ENCODE peak calls at places on chromosomes 5 and 9, in ten cellular contexts. K is H1; U is sciatic nerve; Z is body of pancreas; D is activated T-cell treated with anti-CD3 and anti-CD28 coated beads, Interleukin-2, amount 50 U/mL, for 4 hours; R is activated gamma-delta T cell treated with anti-CD3 and anti-CD28 coated beads, Interleukin-2, amount 50 U/mL, for 16 hours; M is right lobe of liver; I is SW480; T is amniotic stem cell; J is tibial artery. G is an unnamed sample.

GRCh38 chr5:318931-319601 is 2.4 kb upstream of the AHRR start:
- DNase-seq in J (no peak), I (peak; percentile 56), D (no peak), R (no peak), M (peak; percentile 62), Z (no peak), U (no peak), T (no peak), K (no peak), G (no peak)

GRCh38 chr5:60724126-60724525 is 24.2 kb upstream of the DEPDC1B start:
- DNase-seq in I (no peak), J (no peak), T (no peak), Z (no peak), R (no peak), M (no peak), U (no peak), K (no peak), D (no peak), G (no peak)

GRCh38 chr5:169980418-169981053 is at the start of gene INSYN2B:
- DNase-seq in R (no peak), K (peak; percentile 77), T (peak; percentile 79), I (peak; percentile 82), U (peak; percentile 71), Z (peak; percentile 52), D (no peak), J (peak; percentile 66), M (peak; percentile 41), G (peak; percentile 23)

GRCh38 chr5:102625940-102626339 is 127.1 kb upstream of the SLCO6A1 start:
- DNase-seq in Z (no peak), R (no peak), K (no peak), T (no peak), M (no peak), J (no peak), I (no peak), U (no peak), D (no peak), G (no peak)

GRCh38 chr5:73693573-73694061 is 67.6 kb downstream of the ARHGEF28 start:
- DNase-seq in J (no peak), U (no peak), Z (peak; percentile 54), I (peak; percentile 13), R (no peak), T (no peak), K (peak; percentile 7), M (no peak), D (no peak), G (peak; percentile 2)

GRCh38 chr9:115921301-115921700 is 232.3 kb upstream of the PAPPA start:
- DNase-seq in R (no peak), D (no peak), T (no peak), M (no peak), K (no peak), I (no peak), U (no peak), Z (no peak), J (no peak), G (no peak)

GRCh38 chr9:138022121-138022741 is 144.6 kb downstream of the CACNA1B start:
- DNase-seq in M (no peak), K (peak; percentile 70), D (no peak), Z (peak; percentile 48), U (no peak), J (no peak), R (no peak), I (peak; percentile 16), T (no peak), G (no peak)

GRCh38 chr9:97889941-97890557 is 32.3 kb downstream of the TRMO start:
- DNase-seq in D (peak; percentile 68), J (no peak), M (peak; percentile 38), I (no peak), Z (no peak), R (peak; percentile 46), T (no peak), K (no peak), U (no peak), G (peak; percentile 45)

GRCh38 chr5:115639377-115639776 is 13.5 kb upstream of the TMED7 start:
- DNase-seq in D (no peak), J (no peak), Z (no peak), K (no peak), T (no peak), R (no peak), M (no peak), U (no peak), I (no peak), G (no peak)

GRCh38 chr5:17374157-17374556 is 123.9 kb upstream of the TAF11L2 start:
- DNase-seq in Z (no peak), T (no peak), K (no peak), M (no peak), I (no peak), U (no peak), D (no peak), J (no peak), R (no peak), G (no peak)

G was measured in OCI-LY7.